ENCODE peak calls at places on chromosomes 4 and X, in ten cellular contexts. J, T, C, Z, E, K, L, I, N and D are unnamed samples.

GRCh38 chr4:169383724-169384123 is 113.0 kb upstream of the SH3RF1 start:
- DNase-seq in E (no peak), L (no peak), Z (peak; percentile 86), T (no peak), N (peak; percentile 77), J (peak; percentile 94), C (no peak), I (no peak), K (no peak), D (no peak)

GRCh38 chr4:1008840-1009646 is 2.4 kb upstream of the FGFRL1 start:
- DNase-seq in C (peak; percentile 52), J (no peak), I (no peak), N (no peak), L (peak; percentile 17), Z (no peak), T (no peak), E (peak; percentile 25), K (no peak), D (peak; percentile 79)

GRCh38 chrX:47218920-47219815 is 687 bp downstream of the CDK16 start:
- DNase-seq in C (peak; percentile 55), I (peak; percentile 62), J (no peak), N (peak; percentile 25), T (no peak), Z (no peak), L (peak; percentile 19), K (peak; percentile 60), E (peak; percentile 5), D (peak; percentile 77)

GRCh38 chr4:164997941-164998340 is 20.5 kb upstream of the TRIM61 start:
- DNase-seq in E (no peak), Z (no peak), C (no peak), N (no peak), K (no peak), J (no peak), I (no peak), T (no peak), L (no peak), D (no peak)

GRCh38 chr4:174316546-174316945 is 32.8 kb downstream of the CEP44 start:
- DNase-seq in Z (no peak), J (no peak), T (peak; percentile 3), I (no peak), C (no peak), N (no peak), K (no peak), L (no peak), E (no peak), D (no peak)

GRCh38 chrX:129959493-129959832 is 23.0 kb upstream of the BCORL1 start:
- DNase-seq in L (no peak), Z (no peak), E (no peak), J (no peak), C (no peak), K (no peak), T (no peak), I (peak; percentile 36), N (no peak), D (no peak)

GRCh38 chrX:149570668-149571067 is 16.6 kb downstream of the MAGEA9B start:
- DNase-seq in K (no peak), I (no peak), L (no peak), Z (no peak), T (no peak), J (peak; percentile 39), C (no peak), N (peak; percentile 37), E (no peak), D (no peak)

GRCh38 chrX:41655631-41656030 is 33.1 kb upstream of the GPR34 start:
- DNase-seq in N (peak; percentile 83), Z (no peak), C (no peak), K (no peak), E (no peak), I (no peak), T (no peak), J (no peak), L (no peak), D (no peak)

GRCh38 chrX:20313889-20314288 is 47.2 kb upstream of the RPS6KA3 start:
- DNase-seq in T (no peak), N (no peak), C (no peak), L (no peak), J (no peak), E (no peak), I (no peak), Z (no peak), K (no peak), D (no peak)